ENCODE peak calls at places on chromosomes 13 and 19, in four cellular contexts. W, O, L and K are unnamed samples.

GRCh38 chr19:1177322-1178114 is 3.5 kb upstream of the SBNO2 start:
- DNase-seq in W (peak; percentile 70), L (peak; percentile 97), O (no peak), K (no peak)

GRCh38 chr13:92172191-92172590 is 773.8 kb downstream of the GPC5 start:
- DNase-seq in L (peak; percentile 3), O (no peak), W (no peak), K (no peak)

GRCh38 chr19:17075860-17076538 is 422 bp downstream of the MYO9B start:
- DNase-seq in O (peak; percentile 48), W (peak; percentile 22), L (peak; percentile 33), K (no peak)

GRCh38 chr13:69935043-69935442 is 172.6 kb upstream of the ATXN8OS start:
- DNase-seq in L (no peak), W (no peak), O (no peak), K (no peak)

GRCh38 chr13:19742651-19743050 is 40.1 kb downstream of the PSPC1 start:
- DNase-seq in L (no peak), O (no peak), W (no peak), K (no peak)

GRCh38 chr13:82636119-82636518 is 1246.2 kb downstream of the SLITRK1 start:
- DNase-seq in W (no peak), O (no peak), L (peak; percentile 9), K (no peak)

GRCh38 chr13:110218601-110219201 is 88.3 kb downstream of the COL4A1 start:
- DNase-seq in O (no peak), L (no peak), W (no peak), K (no peak)

GRCh38 chr19:19042732-19043274 is 9.4 kb downstream of the ARMC6 start:
- DNase-seq in O (no peak), W (no peak), L (no peak), K (no peak)

GRCh38 chr19:45764487-45764886 is 4.6 kb downstream of the SIX5 start:
- DNase-seq in W (no peak), O (no peak), L (no peak), K (no peak)

GRCh38 chr19:17830567-17831418 is 9.5 kb upstream of the INSL3 start:
- DNase-seq in L (peak; percentile 67), W (peak; percentile 89), O (peak; percentile 100), K (no peak)

GRCh38 chr19:17611462-17612244 is 56.2 kb downstream of the COLGALT1 start:
- DNase-seq in L (no peak), W (no peak), O (no peak), K (no peak)

GRCh38 chr19:39603825-39604224 is 1.5 kb downstream of the LGALS13 start:
- DNase-seq in O (no peak), L (no peak), W (no peak), K (no peak)

GRCh38 chr13:23069571-23069970 is 111.2 kb upstream of the SGCG start:
- DNase-seq in O (no peak), W (no peak), L (peak; percentile 87), K (no peak)

GRCh38 chr13:106471957-106472543 is 63.4 kb downstream of the EFNB2 start:
- DNase-seq in W (peak; percentile 71), L (peak; percentile 91), O (peak; percentile 10), K (no peak)

GRCh38 chr13:36673352-36673751 is 468 bp upstream of the SERTM1 start:
- DNase-seq in W (no peak), L (no peak), O (no peak), K (no peak)

GRCh38 chr13:97018029-97018819 is 23.9 kb upstream of the OXGR1 start:
- DNase-seq in O (peak; percentile 16), L (peak; percentile 61), W (no peak), K (no peak)

GRCh38 chr19:29211562-29212416 is 1.2 kb downstream of the UQCRFS1 start:
- DNase-seq in L (peak; percentile 12), O (peak; percentile 41), W (peak; percentile 60), K (no peak)
- TF ChIP-seq ELK1 in L (no peak), O (no peak), W (no peak), K (no peak)

DNA sequence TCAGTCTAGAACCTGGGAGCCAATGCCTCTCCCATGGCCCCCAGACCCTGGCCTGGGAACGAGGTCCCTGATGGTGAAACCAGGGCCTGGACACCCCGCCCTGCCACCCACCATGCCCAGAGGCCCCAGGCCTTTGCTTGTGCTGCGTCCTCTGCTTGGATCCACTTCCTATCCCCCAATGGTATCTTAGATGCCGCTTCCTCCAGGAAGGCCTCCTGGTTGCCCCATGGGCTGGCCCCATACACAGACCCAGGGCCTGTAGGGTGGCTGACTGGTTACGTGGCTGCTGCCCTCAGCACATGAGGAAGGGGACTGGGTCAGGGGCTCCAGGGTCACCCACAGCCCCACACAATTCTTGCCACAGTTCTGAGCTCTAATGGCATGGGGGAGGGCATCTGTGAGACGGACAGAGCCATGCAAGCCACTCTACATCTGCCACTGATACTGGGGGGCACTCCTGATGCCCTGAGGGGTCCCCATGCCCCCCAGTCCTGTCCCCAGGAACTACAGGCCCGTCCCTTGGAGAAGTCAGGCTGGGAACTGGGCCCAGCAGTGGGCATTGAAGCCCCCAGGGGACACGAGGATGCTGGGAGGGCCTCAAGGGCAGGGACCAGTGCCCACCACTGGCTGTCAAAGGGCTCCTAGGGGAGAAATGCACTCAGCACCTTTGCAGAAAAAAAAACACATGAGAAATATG is 5.0 kb downstream of the RPL36 start:
- DNase-seq in L (no peak), O (no peak), W (no peak), K (no peak)
- TF ChIP-seq ELK1 in L (no peak), O (no peak), W (no peak), K (no peak)

DNA sequence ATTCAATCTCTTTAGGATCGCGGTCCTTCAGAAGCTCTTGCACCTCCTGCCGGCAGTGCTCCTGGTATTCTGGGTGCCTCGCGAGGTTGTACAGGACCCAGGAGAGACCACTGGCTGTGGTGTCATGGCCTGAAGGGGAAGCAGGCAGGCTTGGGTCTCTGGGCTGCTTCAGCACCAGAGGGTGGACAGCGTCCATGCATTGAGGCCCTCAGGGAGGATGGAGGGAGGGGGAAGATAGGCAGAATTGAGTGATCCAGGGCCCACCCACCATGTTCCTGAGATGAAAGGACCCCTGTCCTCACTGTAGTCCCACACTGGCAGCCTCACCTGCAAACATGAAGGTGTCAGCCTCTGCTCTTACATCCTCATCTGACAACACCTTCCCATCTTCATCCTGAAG is 17.9 kb upstream of the OR10H5 start:
- DNase-seq in W (no peak), L (no peak), O (no peak), K (no peak)
- TF ChIP-seq ELK1 in W (no peak), L (no peak), O (no peak), K (no peak)

DNA sequence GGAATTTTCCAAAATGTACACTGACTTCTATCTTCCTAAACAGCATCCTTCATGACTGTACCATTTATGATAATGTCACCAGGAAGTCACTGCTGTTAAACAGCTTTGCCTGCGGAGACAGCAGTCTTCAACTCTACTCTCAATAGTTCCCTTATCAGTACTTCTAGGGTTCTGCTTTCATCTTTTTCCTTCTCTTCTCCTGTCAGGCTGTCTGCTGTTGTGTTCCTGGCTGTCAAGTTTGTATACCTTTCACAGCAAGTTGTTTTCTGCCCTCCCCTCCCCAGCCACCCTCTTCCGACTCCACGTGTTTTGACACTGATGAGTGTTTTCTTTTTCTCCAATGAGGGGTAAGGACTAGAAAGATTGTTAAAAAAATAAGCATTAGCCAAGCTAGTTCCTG is 2.2 kb downstream of the UPF3A start:
- DNase-seq in W (no peak), L (peak; percentile 23), O (peak; percentile 40), K (no peak)
- TF ChIP-seq ELK1 in W (no peak), L (no peak), O (no peak), K (no peak)

GRCh38 chr13:79745141-79745540 is 264.2 kb downstream of the NDFIP2 start:
- DNase-seq in W (no peak), L (no peak), O (no peak), K (no peak)

GRCh38 chr13:79735228-79735627 is 254.3 kb downstream of the NDFIP2 start:
- DNase-seq in W (no peak), L (peak; percentile 41), O (no peak), K (no peak)

GRCh38 chr13:79736356-79736755 is 255.4 kb downstream of the NDFIP2 start:
- DNase-seq in W (no peak), L (no peak), O (no peak), K (no peak)

GRCh38 chr13:79742923-79743322 is 262.0 kb downstream of the NDFIP2 start:
- DNase-seq in O (no peak), L (no peak), W (no peak), K (no peak)

GRCh38 chr13:79741006-79741405 is 260.1 kb downstream of the NDFIP2 start:
- DNase-seq in O (no peak), W (no peak), L (peak; percentile 71), K (no peak)
- TF ChIP-seq ELK1 in O (no peak), W (no peak), L (no peak), K (no peak)

DNA sequence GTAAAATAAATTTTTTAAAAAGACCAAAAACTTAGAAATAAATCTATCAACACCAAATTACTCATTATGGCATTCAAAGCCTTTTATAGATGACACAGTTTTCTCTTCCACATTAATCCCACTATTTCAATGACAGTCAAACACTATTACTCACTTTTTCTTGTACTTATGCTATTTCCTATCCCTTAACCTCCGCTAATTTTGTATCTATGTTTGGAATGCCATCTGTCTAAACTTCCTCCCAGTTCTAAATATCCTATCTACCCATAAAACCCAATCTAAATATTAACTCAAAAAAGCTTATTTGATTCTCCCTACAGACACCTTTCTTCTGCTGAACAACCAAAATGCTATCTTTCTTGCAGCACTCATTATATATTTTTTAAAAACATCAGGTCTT is 203.4 kb downstream of the ENOX1 start:
- DNase-seq in L (no peak), O (no peak), W (no peak), K (no peak)
- TF ChIP-seq ELK1 in L (no peak), O (no peak), W (no peak), K (no peak)

GRCh38 chr19:2428027-2428690 is 773 bp upstream of the TIMM13 start:
- DNase-seq in O (no peak), L (peak; percentile 8), W (no peak), K (no peak)

GRCh38 chr19:2425622-2426581 is 1.5 kb downstream of the TIMM13 start:
- DNase-seq in L (no peak), O (no peak), W (no peak), K (no peak)

GRCh38 chr19:2427323-2428026 is at the start of gene TIMM13:
- DNase-seq in L (peak; percentile 95), W (peak; percentile 78), O (peak; percentile 95), K (peak; percentile 84)

GRCh38 chr19:2424686-2425621 is 2.4 kb downstream of the TIMM13 start:
- DNase-seq in W (no peak), L (peak; percentile 69), O (no peak), K (no peak)

GRCh38 chr19:2426661-2427322 is 594 bp downstream of the TIMM13 start:
- DNase-seq in L (peak; percentile 14), O (peak; percentile 88), W (peak; percentile 39), K (no peak)
- TF ChIP-seq ELK1 in L (no peak), O (no peak), W (no peak), K (no peak)

DNA sequence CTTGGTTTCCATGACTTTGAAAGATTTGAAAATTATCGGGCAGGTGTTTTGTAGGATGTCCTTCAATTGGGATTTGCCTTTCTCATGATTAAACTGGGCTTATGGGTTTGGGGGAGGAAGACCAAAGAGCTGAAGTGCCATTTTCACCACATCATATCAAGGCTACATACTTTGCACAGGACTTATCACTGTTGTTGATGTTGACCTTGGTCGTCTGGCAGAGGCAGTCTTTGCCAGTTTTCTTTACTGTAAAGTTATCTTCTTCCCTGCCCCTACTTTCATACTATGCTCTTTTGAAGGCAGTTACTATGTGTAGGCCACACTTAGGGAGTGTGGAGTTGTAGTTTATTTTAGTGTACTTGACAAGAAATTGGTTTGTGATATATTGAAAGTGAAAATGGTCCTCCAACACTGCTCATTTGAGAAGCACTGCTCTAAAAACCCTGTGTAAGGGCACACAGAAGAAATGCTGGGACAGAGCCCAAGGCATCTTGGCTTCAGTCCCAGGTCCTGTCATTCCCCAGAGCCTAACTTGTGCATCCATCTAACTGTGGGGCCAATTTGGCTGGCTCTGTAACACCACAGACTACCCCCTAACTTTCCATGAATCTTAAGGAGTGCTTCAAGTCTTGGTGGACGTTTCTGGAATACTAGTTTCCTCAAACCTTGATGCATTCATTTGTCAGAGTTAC is 384.9 kb downstream of the KCNRG start:
- DNase-seq in L (peak; percentile 15), O (no peak), W (no peak), K (no peak)
- TF ChIP-seq ELK1 in L (no peak), O (no peak), W (no peak), K (no peak)